ENCODE peak calls at places on chromosome 11, in six cellular contexts. One of them, this sample, is unnamed.

GRCh38 chr11:128195057-128195751 is 392.2 kb downstream of the ETS1 start:
- DNase-seq in A549: no peak
- DNase-seq in progenitor cell of endocrine pancreas: no peak
- DNase-seq in nephron progenitor cell: no peak
- DNase-seq in CD8-positive, alpha-beta T cell: peak
- DNase-seq in foreskin fibroblast: no peak
- DNase-seq in this sample: no peak

GRCh38 chr11:120172054-120172881 is 34.4 kb upstream of the TRIM29 start:
- DNase-seq in foreskin fibroblast: peak
- DNase-seq in A549: peak
- DNase-seq in CD8-positive, alpha-beta T cell: peak
- DNase-seq in nephron progenitor cell: peak
- DNase-seq in progenitor cell of endocrine pancreas: peak
- DNase-seq in this sample: peak

GRCh38 chr11:69160296-69161116 is 4.8 kb downstream of the SMIM38 start:
- DNase-seq in A549: no peak
- DNase-seq in nephron progenitor cell: no peak
- DNase-seq in foreskin fibroblast: no peak
- DNase-seq in CD8-positive, alpha-beta T cell: no peak
- DNase-seq in progenitor cell of endocrine pancreas: no peak
- DNase-seq in this sample: no peak

GRCh38 chr11:34909435-34909834 is 6.7 kb downstream of the APIP start:
- DNase-seq in nephron progenitor cell: no peak
- DNase-seq in progenitor cell of endocrine pancreas: no peak
- DNase-seq in foreskin fibroblast: no peak
- DNase-seq in A549: no peak
- DNase-seq in CD8-positive, alpha-beta T cell: no peak
- DNase-seq in this sample: no peak

GRCh38 chr11:7673724-7674434 is 579 bp upstream of the CYB5R2 start:
- DNase-seq in foreskin fibroblast: peak
- DNase-seq in CD8-positive, alpha-beta T cell: peak
- DNase-seq in progenitor cell of endocrine pancreas: peak
- DNase-seq in nephron progenitor cell: peak
- DNase-seq in A549: no peak
- DNase-seq in this sample: no peak

GRCh38 chr11:123469089-123469488 is 39.0 kb downstream of the GRAMD1B start:
- DNase-seq in progenitor cell of endocrine pancreas: no peak
- DNase-seq in nephron progenitor cell: no peak
- DNase-seq in CD8-positive, alpha-beta T cell: no peak
- DNase-seq in A549: no peak
- DNase-seq in foreskin fibroblast: no peak
- DNase-seq in this sample: no peak

GRCh38 chr11:66766681-66767080 is 37.7 kb upstream of the SPTBN2 start:
- DNase-seq in foreskin fibroblast: no peak
- DNase-seq in CD8-positive, alpha-beta T cell: no peak
- DNase-seq in progenitor cell of endocrine pancreas: no peak
- DNase-seq in A549: no peak
- DNase-seq in nephron progenitor cell: no peak
- DNase-seq in this sample: no peak

GRCh38 chr11:22130462-22131053 is 62.3 kb upstream of the ANO5 start:
- DNase-seq in CD8-positive, alpha-beta T cell: no peak
- DNase-seq in nephron progenitor cell: no peak
- DNase-seq in foreskin fibroblast: no peak
- DNase-seq in progenitor cell of endocrine pancreas: no peak
- DNase-seq in A549: no peak
- DNase-seq in this sample: no peak

GRCh38 chr11:97269527-97269926 is 879.7 kb downstream of the JRKL start:
- DNase-seq in CD8-positive, alpha-beta T cell: no peak
- DNase-seq in foreskin fibroblast: no peak
- DNase-seq in A549: no peak
- DNase-seq in nephron progenitor cell: no peak
- DNase-seq in progenitor cell of endocrine pancreas: no peak
- DNase-seq in this sample: no peak

GRCh38 chr11:11973361-11973800 is 35.0 kb downstream of the DKK3 start:
- DNase-seq in foreskin fibroblast: peak
- DNase-seq in progenitor cell of endocrine pancreas: no peak
- DNase-seq in CD8-positive, alpha-beta T cell: no peak
- DNase-seq in nephron progenitor cell: no peak
- DNase-seq in A549: no peak
- DNase-seq in this sample: peak

GRCh38 chr11:65150513-65151271 is 16.4 kb upstream of the SYVN1 start:
- DNase-seq in foreskin fibroblast: peak
- DNase-seq in A549: peak
- DNase-seq in CD8-positive, alpha-beta T cell: no peak
- DNase-seq in progenitor cell of endocrine pancreas: no peak
- DNase-seq in nephron progenitor cell: no peak
- DNase-seq in this sample: peak

GRCh38 chr11:74162688-74163467 is 7.9 kb downstream of the C2CD3 start:
- DNase-seq in A549: no peak
- DNase-seq in CD8-positive, alpha-beta T cell: no peak
- DNase-seq in progenitor cell of endocrine pancreas: no peak
- DNase-seq in nephron progenitor cell: no peak
- DNase-seq in foreskin fibroblast: no peak
- DNase-seq in this sample: no peak

GRCh38 chr11:3022982-3023381 is 30.9 kb upstream of the NAP1L4 start:
- DNase-seq in foreskin fibroblast: peak
- DNase-seq in CD8-positive, alpha-beta T cell: no peak
- DNase-seq in nephron progenitor cell: no peak
- DNase-seq in A549: no peak
- DNase-seq in progenitor cell of endocrine pancreas: no peak
- DNase-seq in this sample: peak

GRCh38 chr11:838441-839279 is 3.7 kb downstream of the POLR2L start:
- DNase-seq in A549: peak
- DNase-seq in foreskin fibroblast: peak
- DNase-seq in nephron progenitor cell: no peak
- DNase-seq in CD8-positive, alpha-beta T cell: no peak
- DNase-seq in progenitor cell of endocrine pancreas: no peak
- DNase-seq in this sample: no peak
- TF ChIP-seq CTCF in A549: peak
- TF ChIP-seq CTCF in foreskin fibroblast: no peak
- TF ChIP-seq CTCF in nephron progenitor cell: peak
- TF ChIP-seq CTCF in CD8-positive, alpha-beta T cell: no peak
- TF ChIP-seq CTCF in progenitor cell of endocrine pancreas: peak
- TF ChIP-seq CTCF in this sample: peak

DNA sequence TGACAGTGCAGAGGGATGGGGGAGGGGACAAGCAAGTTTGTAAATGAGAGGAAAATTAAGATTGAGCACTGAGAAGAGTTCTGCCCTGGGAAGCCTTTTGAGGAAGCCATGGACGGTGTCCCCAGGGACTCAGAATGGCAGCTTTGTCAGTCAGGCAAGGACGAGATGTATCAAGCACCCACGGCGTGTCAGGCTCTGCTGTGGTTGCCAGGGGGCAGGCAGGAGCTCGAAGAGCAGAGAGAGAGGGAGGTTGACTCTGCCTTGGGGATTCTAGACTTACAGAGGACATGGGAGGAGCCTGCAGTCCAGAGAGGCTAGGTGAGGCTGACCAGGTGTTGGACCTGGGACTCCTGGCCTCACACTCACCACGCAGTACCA is 29.1 kb upstream of the SYT7 start:
- DNase-seq in A549: no peak
- DNase-seq in CD8-positive, alpha-beta T cell: no peak
- DNase-seq in nephron progenitor cell: no peak
- DNase-seq in progenitor cell of endocrine pancreas: no peak
- DNase-seq in foreskin fibroblast: peak
- DNase-seq in this sample: no peak
- TF ChIP-seq CTCF in A549: no peak
- TF ChIP-seq CTCF in CD8-positive, alpha-beta T cell: no peak
- TF ChIP-seq CTCF in nephron progenitor cell: no peak
- TF ChIP-seq CTCF in progenitor cell of endocrine pancreas: peak
- TF ChIP-seq CTCF in foreskin fibroblast: no peak
- TF ChIP-seq CTCF in this sample: no peak

GRCh38 chr11:47269829-47270305 is at the start of gene MADD:
- DNase-seq in CD8-positive, alpha-beta T cell: peak
- DNase-seq in foreskin fibroblast: peak
- DNase-seq in A549: peak
- DNase-seq in progenitor cell of endocrine pancreas: peak
- DNase-seq in nephron progenitor cell: peak
- DNase-seq in this sample: peak
- TF ChIP-seq CTCF in CD8-positive, alpha-beta T cell: no peak
- TF ChIP-seq CTCF in foreskin fibroblast: no peak
- TF ChIP-seq CTCF in A549: no peak
- TF ChIP-seq CTCF in progenitor cell of endocrine pancreas: no peak
- TF ChIP-seq CTCF in nephron progenitor cell: no peak
- TF ChIP-seq CTCF in this sample: no peak

DNA sequence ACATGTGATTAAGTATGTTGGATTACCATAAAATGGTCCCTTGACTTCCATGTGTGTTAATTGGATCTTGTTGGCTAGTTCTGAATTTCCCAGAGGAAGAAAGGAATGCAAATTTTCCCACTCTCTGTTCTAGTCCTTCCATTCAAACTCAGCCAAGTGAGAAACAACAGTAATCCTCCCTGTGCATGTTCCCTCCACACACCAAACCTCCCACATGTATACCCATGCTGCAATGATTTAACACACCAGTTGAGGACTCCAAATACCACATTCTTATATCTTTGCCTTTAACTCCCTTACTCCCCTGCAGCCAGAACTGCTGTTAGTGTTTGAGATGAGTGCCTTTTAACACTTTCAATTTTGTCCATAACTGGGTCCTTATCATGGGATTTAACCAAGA is 1158.9 kb downstream of the DLG2 start:
- DNase-seq in nephron progenitor cell: peak
- DNase-seq in A549: no peak
- DNase-seq in foreskin fibroblast: no peak
- DNase-seq in progenitor cell of endocrine pancreas: no peak
- DNase-seq in CD8-positive, alpha-beta T cell: no peak
- DNase-seq in this sample: no peak
- TF ChIP-seq CTCF in nephron progenitor cell: no peak
- TF ChIP-seq CTCF in A549: no peak
- TF ChIP-seq CTCF in foreskin fibroblast: no peak
- TF ChIP-seq CTCF in progenitor cell of endocrine pancreas: no peak
- TF ChIP-seq CTCF in CD8-positive, alpha-beta T cell: no peak
- TF ChIP-seq CTCF in this sample: no peak

DNA sequence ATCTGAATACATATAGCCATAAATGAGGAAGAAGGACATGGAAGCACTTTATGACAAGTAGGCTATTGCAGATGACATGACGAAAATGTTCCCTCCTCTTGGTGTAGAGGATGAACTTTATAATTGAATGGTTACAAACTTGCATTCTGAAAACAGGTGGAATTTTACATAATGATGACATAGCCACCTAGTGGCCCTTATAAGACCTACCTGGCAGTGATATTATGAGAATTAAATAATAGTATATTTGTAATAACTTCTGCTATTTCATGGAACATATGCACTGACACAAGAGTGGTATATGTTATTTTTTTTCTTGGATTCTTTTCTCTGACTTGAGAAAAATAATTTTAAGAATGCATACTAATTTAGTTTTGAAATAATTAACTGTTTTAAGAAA is 22.9 kb downstream of the TRIM22 start:
- DNase-seq in progenitor cell of endocrine pancreas: no peak
- DNase-seq in CD8-positive, alpha-beta T cell: no peak
- DNase-seq in nephron progenitor cell: no peak
- DNase-seq in foreskin fibroblast: peak
- DNase-seq in A549: peak
- DNase-seq in this sample: no peak
- TF ChIP-seq CTCF in progenitor cell of endocrine pancreas: peak
- TF ChIP-seq CTCF in CD8-positive, alpha-beta T cell: peak
- TF ChIP-seq CTCF in nephron progenitor cell: no peak
- TF ChIP-seq CTCF in foreskin fibroblast: peak
- TF ChIP-seq CTCF in A549: peak
- TF ChIP-seq CTCF in this sample: peak

GRCh38 chr11:105456950-105457349 is 152.9 kb upstream of the GRIA4 start:
- DNase-seq in progenitor cell of endocrine pancreas: no peak
- DNase-seq in nephron progenitor cell: no peak
- DNase-seq in A549: no peak
- DNase-seq in CD8-positive, alpha-beta T cell: no peak
- DNase-seq in foreskin fibroblast: no peak
- DNase-seq in this sample: no peak
- TF ChIP-seq CTCF in progenitor cell of endocrine pancreas: no peak
- TF ChIP-seq CTCF in nephron progenitor cell: peak
- TF ChIP-seq CTCF in A549: no peak
- TF ChIP-seq CTCF in CD8-positive, alpha-beta T cell: no peak
- TF ChIP-seq CTCF in foreskin fibroblast: peak
- TF ChIP-seq CTCF in this sample: peak

DNA sequence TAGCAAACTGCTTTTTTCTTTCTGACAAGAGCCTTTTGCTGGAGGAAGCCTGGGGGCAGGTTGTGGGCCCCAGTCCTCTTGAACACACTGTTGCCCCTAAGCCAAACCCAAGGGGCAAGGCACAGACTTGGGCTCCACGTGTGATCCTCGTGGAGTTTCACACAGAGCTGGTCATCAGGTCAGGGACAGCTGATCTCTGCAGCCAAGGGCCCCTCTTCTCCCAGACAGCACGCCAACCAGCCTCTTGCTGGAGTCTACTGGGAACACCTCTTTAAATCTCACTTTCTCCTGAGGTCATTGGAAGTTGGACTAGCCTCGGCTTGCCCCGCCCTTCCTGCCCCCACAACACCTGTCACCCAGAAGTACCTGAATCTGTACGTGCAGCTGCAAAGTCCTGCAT is 39.8 kb downstream of the C11orf58 start:
- DNase-seq in A549: no peak
- DNase-seq in nephron progenitor cell: no peak
- DNase-seq in progenitor cell of endocrine pancreas: no peak
- DNase-seq in CD8-positive, alpha-beta T cell: no peak
- DNase-seq in foreskin fibroblast: no peak
- DNase-seq in this sample: no peak
- TF ChIP-seq CTCF in A549: no peak
- TF ChIP-seq CTCF in nephron progenitor cell: no peak
- TF ChIP-seq CTCF in progenitor cell of endocrine pancreas: no peak
- TF ChIP-seq CTCF in CD8-positive, alpha-beta T cell: no peak
- TF ChIP-seq CTCF in foreskin fibroblast: no peak
- TF ChIP-seq CTCF in this sample: no peak

GRCh38 chr11:55949330-55949729 is 13.1 kb upstream of the OR5I1 start:
- DNase-seq in A549: no peak
- DNase-seq in nephron progenitor cell: no peak
- DNase-seq in CD8-positive, alpha-beta T cell: no peak
- DNase-seq in progenitor cell of endocrine pancreas: no peak
- DNase-seq in foreskin fibroblast: no peak
- DNase-seq in this sample: no peak
- TF ChIP-seq CTCF in A549: no peak
- TF ChIP-seq CTCF in nephron progenitor cell: no peak
- TF ChIP-seq CTCF in CD8-positive, alpha-beta T cell: no peak
- TF ChIP-seq CTCF in progenitor cell of endocrine pancreas: no peak
- TF ChIP-seq CTCF in foreskin fibroblast: no peak
- TF ChIP-seq CTCF in this sample: no peak

DNA sequence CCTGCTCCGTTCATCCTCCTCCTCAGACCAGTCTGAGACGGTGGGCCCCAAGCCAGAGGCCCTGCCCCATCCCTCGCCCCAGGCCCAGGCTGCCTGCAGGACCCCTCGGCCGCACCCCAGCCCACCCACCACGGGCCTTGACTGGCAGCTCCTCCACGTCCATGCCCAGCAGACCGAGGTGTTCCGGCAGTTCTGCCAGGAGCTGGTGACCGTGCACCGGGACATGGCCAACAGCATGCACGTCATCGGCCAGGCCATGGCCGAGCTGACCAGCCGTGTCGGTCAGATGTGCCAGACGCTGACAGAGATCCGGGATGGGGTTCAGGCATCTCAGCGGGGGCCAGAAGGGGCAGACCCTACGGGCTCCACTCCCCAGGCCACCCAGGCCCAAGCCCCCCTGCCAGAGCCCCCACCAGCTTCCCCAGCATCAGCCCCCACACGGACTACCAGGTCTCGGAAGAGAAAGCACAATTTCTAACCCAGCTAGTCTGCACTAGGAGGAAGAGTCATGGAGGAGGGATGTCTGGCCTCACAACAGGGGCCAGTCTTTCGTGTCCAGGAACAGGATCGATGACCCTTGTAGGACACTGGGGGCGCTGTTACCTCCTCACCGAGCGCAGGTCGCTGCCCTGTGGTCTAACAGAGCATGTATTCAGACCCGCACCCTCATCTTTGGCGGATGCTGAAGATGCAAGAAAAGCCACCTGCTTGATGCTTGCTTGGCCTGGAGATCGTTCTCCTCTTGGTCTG is 66.3 kb downstream of the PRDM11 start:
- DNase-seq in CD8-positive, alpha-beta T cell: no peak
- DNase-seq in nephron progenitor cell: peak
- DNase-seq in A549: peak
- DNase-seq in progenitor cell of endocrine pancreas: no peak
- DNase-seq in foreskin fibroblast: no peak
- DNase-seq in this sample: no peak
- TF ChIP-seq CTCF in CD8-positive, alpha-beta T cell: no peak
- TF ChIP-seq CTCF in nephron progenitor cell: peak
- TF ChIP-seq CTCF in A549: peak
- TF ChIP-seq CTCF in progenitor cell of endocrine pancreas: peak
- TF ChIP-seq CTCF in foreskin fibroblast: no peak
- TF ChIP-seq CTCF in this sample: no peak

This sample was measured in HFFc6.